ENCODE peak calls at places on chromosomes 7 and 10, in ten cellular contexts. One of them, this sample, is unnamed.

GRCh38 chr10:46020871-46021553 is 9.4 kb downstream of the NCOA4 start:
- DNase-seq in lung: no peak
- DNase-seq in breast epithelium: no peak
- DNase-seq in H9: no peak
- DNase-seq in A549: no peak
- DNase-seq in stomach: no peak
- DNase-seq in left ventricle myocardium inferior: no peak
- DNase-seq in MM.1S: no peak
- DNase-seq in IMR-90: peak
- DNase-seq in transverse colon: no peak
- DNase-seq in this sample: no peak

GRCh38 chr10:63866075-63866746 is 345.0 kb downstream of the REEP3 start:
- DNase-seq in lung: peak
- DNase-seq in breast epithelium: no peak
- DNase-seq in H9: peak
- DNase-seq in A549: peak
- DNase-seq in stomach: peak
- DNase-seq in left ventricle myocardium inferior: no peak
- DNase-seq in MM.1S: peak
- DNase-seq in IMR-90: peak
- DNase-seq in transverse colon: peak
- DNase-seq in this sample: peak

GRCh38 chr10:73772280-73773151 is 9.3 kb upstream of the CHCHD1 start:
- DNase-seq in lung: peak
- DNase-seq in breast epithelium: peak
- DNase-seq in H9: peak
- DNase-seq in A549: peak
- DNase-seq in stomach: peak
- DNase-seq in left ventricle myocardium inferior: peak
- DNase-seq in MM.1S: peak
- DNase-seq in IMR-90: peak
- DNase-seq in transverse colon: peak
- DNase-seq in this sample: peak

GRCh38 chr10:132685121-132685891 is 100.6 kb downstream of the NKX6-2 start:
- DNase-seq in lung: peak
- DNase-seq in breast epithelium: peak
- DNase-seq in H9: peak
- DNase-seq in A549: no peak
- DNase-seq in stomach: peak
- DNase-seq in left ventricle myocardium inferior: peak
- DNase-seq in MM.1S: no peak
- DNase-seq in IMR-90: peak
- DNase-seq in transverse colon: peak
- DNase-seq in this sample: peak

GRCh38 chr10:98295401-98295811 is 27.4 kb upstream of the LOXL4 start:
- DNase-seq in lung: no peak
- DNase-seq in breast epithelium: no peak
- DNase-seq in H9: no peak
- DNase-seq in A549: no peak
- DNase-seq in stomach: no peak
- DNase-seq in left ventricle myocardium inferior: no peak
- DNase-seq in MM.1S: peak
- DNase-seq in IMR-90: no peak
- DNase-seq in transverse colon: no peak
- DNase-seq in this sample: no peak

GRCh38 chr10:50624866-50625491 is 1.2 kb upstream of the SGMS1 start:
- DNase-seq in lung: peak
- DNase-seq in breast epithelium: peak
- DNase-seq in H9: peak
- DNase-seq in A549: peak
- DNase-seq in stomach: peak
- DNase-seq in left ventricle myocardium inferior: peak
- DNase-seq in MM.1S: peak
- DNase-seq in IMR-90: peak
- DNase-seq in transverse colon: peak
- DNase-seq in this sample: peak

GRCh38 chr7:77903597-77903996 is 105.0 kb downstream of the PHTF2 start:
- DNase-seq in lung: no peak
- DNase-seq in breast epithelium: no peak
- DNase-seq in H9: peak
- DNase-seq in A549: peak
- DNase-seq in stomach: no peak
- DNase-seq in left ventricle myocardium inferior: no peak
- DNase-seq in MM.1S: no peak
- DNase-seq in IMR-90: peak
- DNase-seq in transverse colon: no peak
- DNase-seq in this sample: no peak

GRCh38 chr7:150514748-150515222 is at the start of gene GIMAP7:
- DNase-seq in lung: no peak
- DNase-seq in breast epithelium: no peak
- DNase-seq in H9: no peak
- DNase-seq in A549: no peak
- DNase-seq in stomach: no peak
- DNase-seq in left ventricle myocardium inferior: no peak
- DNase-seq in MM.1S: peak
- DNase-seq in IMR-90: no peak
- DNase-seq in transverse colon: peak
- DNase-seq in this sample: no peak

GRCh38 chr10:43854042-43854441 is 205.4 kb upstream of the ZNF32 start:
- DNase-seq in lung: no peak
- DNase-seq in breast epithelium: no peak
- DNase-seq in H9: no peak
- DNase-seq in A549: no peak
- DNase-seq in stomach: no peak
- DNase-seq in left ventricle myocardium inferior: no peak
- DNase-seq in MM.1S: no peak
- DNase-seq in IMR-90: peak
- DNase-seq in transverse colon: no peak
- DNase-seq in this sample: no peak

GRCh38 chr10:94631077-94631476 is 52.5 kb upstream of the CYP2C18 start:
- DNase-seq in lung: no peak
- DNase-seq in breast epithelium: no peak
- DNase-seq in H9: no peak
- DNase-seq in A549: no peak
- DNase-seq in stomach: no peak
- DNase-seq in left ventricle myocardium inferior: no peak
- DNase-seq in MM.1S: no peak
- DNase-seq in IMR-90: no peak
- DNase-seq in transverse colon: no peak
- DNase-seq in this sample: no peak

GRCh38 chr7:143269254-143269653 is 6.0 kb downstream of the GSTK1 start:
- DNase-seq in lung: peak
- DNase-seq in breast epithelium: no peak
- DNase-seq in H9: no peak
- DNase-seq in A549: no peak
- DNase-seq in stomach: no peak
- DNase-seq in left ventricle myocardium inferior: no peak
- DNase-seq in MM.1S: no peak
- DNase-seq in IMR-90: no peak
- DNase-seq in transverse colon: peak
- DNase-seq in this sample: no peak

GRCh38 chr7:83738436-83738835 is 89.5 kb upstream of the SEMA3E start:
- DNase-seq in lung: no peak
- DNase-seq in breast epithelium: no peak
- DNase-seq in H9: no peak
- DNase-seq in A549: no peak
- DNase-seq in stomach: no peak
- DNase-seq in left ventricle myocardium inferior: no peak
- DNase-seq in MM.1S: no peak
- DNase-seq in IMR-90: no peak
- DNase-seq in transverse colon: no peak
- DNase-seq in this sample: no peak

GRCh38 chr10:77510294-77510693 is 127.3 kb downstream of the KCNMA1 start:
- DNase-seq in lung: no peak
- DNase-seq in breast epithelium: no peak
- DNase-seq in H9: no peak
- DNase-seq in A549: no peak
- DNase-seq in stomach: no peak
- DNase-seq in left ventricle myocardium inferior: no peak
- DNase-seq in MM.1S: no peak
- DNase-seq in IMR-90: no peak
- DNase-seq in transverse colon: no peak
- DNase-seq in this sample: no peak

GRCh38 chr7:124188576-124188975 is 155.7 kb upstream of the TMEM229A start:
- DNase-seq in lung: no peak
- DNase-seq in breast epithelium: no peak
- DNase-seq in H9: no peak
- DNase-seq in A549: no peak
- DNase-seq in stomach: no peak
- DNase-seq in left ventricle myocardium inferior: no peak
- DNase-seq in MM.1S: peak
- DNase-seq in IMR-90: no peak
- DNase-seq in transverse colon: no peak
- DNase-seq in this sample: no peak

GRCh38 chr7:7967909-7968543 is 570 bp upstream of the GLCCI1 start:
- DNase-seq in lung: no peak
- DNase-seq in breast epithelium: no peak
- DNase-seq in H9: no peak
- DNase-seq in A549: no peak
- DNase-seq in stomach: no peak
- DNase-seq in left ventricle myocardium inferior: no peak
- DNase-seq in MM.1S: no peak
- DNase-seq in IMR-90: no peak
- DNase-seq in transverse colon: no peak
- DNase-seq in this sample: no peak

GRCh38 chr7:7970620-7971307 is 2.2 kb downstream of the GLCCI1 start:
- DNase-seq in lung: no peak
- DNase-seq in breast epithelium: no peak
- DNase-seq in H9: no peak
- DNase-seq in A549: no peak
- DNase-seq in stomach: no peak
- DNase-seq in left ventricle myocardium inferior: no peak
- DNase-seq in MM.1S: peak
- DNase-seq in IMR-90: peak
- DNase-seq in transverse colon: no peak
- DNase-seq in this sample: no peak

GRCh38 chr7:7970113-7970619 is 1.6 kb downstream of the GLCCI1 start:
- DNase-seq in lung: no peak
- DNase-seq in breast epithelium: no peak
- DNase-seq in H9: no peak
- DNase-seq in A549: no peak
- DNase-seq in stomach: no peak
- DNase-seq in left ventricle myocardium inferior: no peak
- DNase-seq in MM.1S: no peak
- DNase-seq in IMR-90: no peak
- DNase-seq in transverse colon: no peak
- DNase-seq in this sample: no peak

GRCh38 chr7:7968544-7969305 is at the start of gene GLCCI1:
- DNase-seq in lung: peak
- DNase-seq in breast epithelium: peak
- DNase-seq in H9: peak
- DNase-seq in A549: peak
- DNase-seq in stomach: peak
- DNase-seq in left ventricle myocardium inferior: peak
- DNase-seq in MM.1S: peak
- DNase-seq in IMR-90: peak
- DNase-seq in transverse colon: peak
- DNase-seq in this sample: peak

GRCh38 chr7:7969306-7970112 is 913 bp downstream of the GLCCI1 start:
- DNase-seq in lung: peak
- DNase-seq in breast epithelium: peak
- DNase-seq in H9: peak
- DNase-seq in A549: peak
- DNase-seq in stomach: peak
- DNase-seq in left ventricle myocardium inferior: peak
- DNase-seq in MM.1S: peak
- DNase-seq in IMR-90: peak
- DNase-seq in transverse colon: peak
- DNase-seq in this sample: peak
- TF ChIP-seq CTCF in lung: no peak
- TF ChIP-seq CTCF in breast epithelium: no peak
- TF ChIP-seq CTCF in H9: no peak
- TF ChIP-seq CTCF in A549: no peak
- TF ChIP-seq CTCF in stomach: peak
- TF ChIP-seq CTCF in left ventricle myocardium inferior: peak
- TF ChIP-seq CTCF in MM.1S: peak
- TF ChIP-seq CTCF in IMR-90: no peak
- TF ChIP-seq CTCF in transverse colon: no peak
- TF ChIP-seq CTCF in this sample: peak

GRCh38 chr7:155516466-155516865 is 29.9 kb downstream of the CNPY1 start:
- DNase-seq in lung: no peak
- DNase-seq in breast epithelium: no peak
- DNase-seq in H9: no peak
- DNase-seq in A549: no peak
- DNase-seq in stomach: no peak
- DNase-seq in left ventricle myocardium inferior: no peak
- DNase-seq in MM.1S: no peak
- DNase-seq in IMR-90: no peak
- DNase-seq in transverse colon: no peak
- DNase-seq in this sample: no peak
- TF ChIP-seq CTCF in lung: no peak
- TF ChIP-seq CTCF in breast epithelium: no peak
- TF ChIP-seq CTCF in H9: no peak
- TF ChIP-seq CTCF in A549: no peak
- TF ChIP-seq CTCF in stomach: no peak
- TF ChIP-seq CTCF in left ventricle myocardium inferior: no peak
- TF ChIP-seq CTCF in MM.1S: no peak
- TF ChIP-seq CTCF in IMR-90: no peak
- TF ChIP-seq CTCF in transverse colon: no peak
- TF ChIP-seq CTCF in this sample: no peak

DNA sequence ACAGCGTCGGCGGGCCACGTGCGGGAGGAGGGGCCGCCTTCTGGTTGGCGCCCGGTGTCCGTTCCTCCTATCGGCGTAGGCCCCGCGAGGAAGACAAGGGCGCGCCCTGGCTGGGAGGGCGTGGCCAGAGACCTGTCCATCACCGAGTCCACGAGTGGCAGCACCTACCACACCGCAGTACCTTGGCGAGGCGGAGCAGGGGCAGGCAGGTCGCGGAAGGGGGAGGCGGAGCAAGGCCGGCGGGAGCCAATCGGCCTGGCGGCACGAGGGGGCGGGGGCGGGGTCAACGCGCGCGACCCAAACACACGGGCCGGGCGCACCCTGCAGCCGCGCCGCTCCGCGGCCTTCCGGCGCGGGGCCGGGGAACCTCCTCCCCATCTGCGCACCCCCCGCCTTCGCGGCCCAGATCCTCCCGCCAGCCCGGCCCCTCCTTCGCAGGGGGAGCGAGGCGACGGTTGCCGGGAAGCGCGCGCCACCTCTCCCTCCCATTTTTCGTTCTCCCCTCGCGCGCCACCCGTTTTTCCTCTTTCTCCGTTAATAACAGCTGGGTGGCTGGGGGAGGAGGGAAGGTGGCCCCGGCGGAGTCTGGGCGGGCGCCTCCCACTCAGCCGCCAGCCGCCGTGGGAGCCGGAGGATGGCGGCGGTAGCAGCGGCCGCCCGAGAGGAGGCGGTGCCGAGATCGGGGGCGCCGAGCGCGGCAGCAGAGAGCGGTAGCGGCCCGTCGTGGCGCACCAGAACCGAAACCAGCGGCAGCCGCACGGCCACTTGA is at the start of gene ZNRF2:
- DNase-seq in lung: peak
- DNase-seq in breast epithelium: peak
- DNase-seq in H9: peak
- DNase-seq in A549: peak
- DNase-seq in stomach: peak
- DNase-seq in left ventricle myocardium inferior: peak
- DNase-seq in MM.1S: peak
- DNase-seq in IMR-90: peak
- DNase-seq in transverse colon: peak
- DNase-seq in this sample: peak
- TF ChIP-seq CTCF in lung: peak
- TF ChIP-seq CTCF in breast epithelium: peak
- TF ChIP-seq CTCF in H9: peak
- TF ChIP-seq CTCF in A549: peak
- TF ChIP-seq CTCF in stomach: peak
- TF ChIP-seq CTCF in left ventricle myocardium inferior: peak
- TF ChIP-seq CTCF in MM.1S: peak
- TF ChIP-seq CTCF in IMR-90: peak
- TF ChIP-seq CTCF in transverse colon: peak
- TF ChIP-seq CTCF in this sample: peak

GRCh38 chr10:80079312-80079613 is 798 bp downstream of the TMEM254 start:
- DNase-seq in lung: no peak
- DNase-seq in breast epithelium: no peak
- DNase-seq in H9: no peak
- DNase-seq in A549: no peak
- DNase-seq in stomach: no peak
- DNase-seq in left ventricle myocardium inferior: no peak
- DNase-seq in MM.1S: no peak
- DNase-seq in IMR-90: no peak
- DNase-seq in transverse colon: no peak
- DNase-seq in this sample: no peak
- TF ChIP-seq CTCF in lung: no peak
- TF ChIP-seq CTCF in breast epithelium: no peak
- TF ChIP-seq CTCF in H9: no peak
- TF ChIP-seq CTCF in A549: no peak
- TF ChIP-seq CTCF in stomach: no peak
- TF ChIP-seq CTCF in left ventricle myocardium inferior: no peak
- TF ChIP-seq CTCF in MM.1S: no peak
- TF ChIP-seq CTCF in IMR-90: no peak
- TF ChIP-seq CTCF in transverse colon: no peak
- TF ChIP-seq CTCF in this sample: no peak